ENCODE peak calls at places on chromosomes 7 and 10, in five cellular contexts. One of them, this sample, is unnamed.

GRCh38 chr10:92239600-92240288 is 51.1 kb downstream of the CPEB3 start:
- DNase-seq in left lung: peak
- DNase-seq in hippocampal formation: no peak
- DNase-seq in type B pancreatic cell: peak
- DNase-seq in ecto neural progenitor cell: peak
- DNase-seq in this sample: no peak

GRCh38 chr7:53520841-53521240 is 485.4 kb downstream of the POM121L12 start:
- DNase-seq in hippocampal formation: no peak
- DNase-seq in type B pancreatic cell: no peak
- DNase-seq in left lung: no peak
- DNase-seq in ecto neural progenitor cell: no peak
- DNase-seq in this sample: no peak

GRCh38 chr7:2821842-2822507 is 22.1 kb downstream of the GNA12 start:
- DNase-seq in ecto neural progenitor cell: no peak
- DNase-seq in hippocampal formation: no peak
- DNase-seq in left lung: no peak
- DNase-seq in type B pancreatic cell: no peak
- DNase-seq in this sample: no peak

GRCh38 chr10:61635946-61636345 is 26.8 kb upstream of the CABCOCO1 start:
- DNase-seq in left lung: no peak
- DNase-seq in ecto neural progenitor cell: no peak
- DNase-seq in type B pancreatic cell: no peak
- DNase-seq in hippocampal formation: no peak
- DNase-seq in this sample: no peak

GRCh38 chr7:45080265-45080957 is 8.4 kb downstream of the NACAD start:
- DNase-seq in hippocampal formation: no peak
- DNase-seq in ecto neural progenitor cell: no peak
- DNase-seq in left lung: no peak
- DNase-seq in type B pancreatic cell: no peak
- DNase-seq in this sample: no peak

GRCh38 chr7:47407821-47408674 is 173.9 kb downstream of the TNS3 start:
- DNase-seq in hippocampal formation: no peak
- DNase-seq in left lung: no peak
- DNase-seq in type B pancreatic cell: no peak
- DNase-seq in ecto neural progenitor cell: no peak
- DNase-seq in this sample: no peak

GRCh38 chr7:138475377-138475776 is 15.3 kb downstream of the TRIM24 start:
- DNase-seq in hippocampal formation: no peak
- DNase-seq in left lung: no peak
- DNase-seq in ecto neural progenitor cell: no peak
- DNase-seq in type B pancreatic cell: no peak
- DNase-seq in this sample: no peak

GRCh38 chr7:128014864-128015263 is 16.4 kb downstream of the LRRC4 start:
- DNase-seq in type B pancreatic cell: no peak
- DNase-seq in left lung: no peak
- DNase-seq in hippocampal formation: no peak
- DNase-seq in ecto neural progenitor cell: no peak
- DNase-seq in this sample: no peak

GRCh38 chr10:24920907-24921881 is 31.2 kb downstream of the PRTFDC1 start:
- DNase-seq in ecto neural progenitor cell: no peak
- DNase-seq in left lung: peak
- DNase-seq in hippocampal formation: peak
- DNase-seq in type B pancreatic cell: no peak
- DNase-seq in this sample: no peak

GRCh38 chr7:16446508-16446907 is 19.0 kb downstream of the SOSTDC1 start:
- DNase-seq in hippocampal formation: no peak
- DNase-seq in ecto neural progenitor cell: no peak
- DNase-seq in left lung: no peak
- DNase-seq in type B pancreatic cell: no peak
- DNase-seq in this sample: no peak

GRCh38 chr7:30562909-30563308 is 31.8 kb upstream of the GARS1 start:
- DNase-seq in hippocampal formation: no peak
- DNase-seq in type B pancreatic cell: no peak
- DNase-seq in ecto neural progenitor cell: no peak
- DNase-seq in left lung: no peak
- DNase-seq in this sample: no peak

GRCh38 chr10:12635127-12635541 is 285.8 kb downstream of the CAMK1D start:
- DNase-seq in type B pancreatic cell: no peak
- DNase-seq in left lung: no peak
- DNase-seq in hippocampal formation: no peak
- DNase-seq in ecto neural progenitor cell: no peak
- DNase-seq in this sample: no peak

GRCh38 chr10:62148155-62148554 is 120.5 kb downstream of the RTKN2 start:
- DNase-seq in ecto neural progenitor cell: no peak
- DNase-seq in type B pancreatic cell: no peak
- DNase-seq in left lung: no peak
- DNase-seq in hippocampal formation: no peak
- DNase-seq in this sample: no peak

GRCh38 chr10:1064172-1064571 is 8.0 kb downstream of the WDR37 start:
- DNase-seq in ecto neural progenitor cell: no peak
- DNase-seq in left lung: no peak
- DNase-seq in hippocampal formation: no peak
- DNase-seq in type B pancreatic cell: no peak
- DNase-seq in this sample: no peak

GRCh38 chr7:134058980-134059379 is 68.2 kb upstream of the LRGUK start:
- DNase-seq in ecto neural progenitor cell: no peak
- DNase-seq in hippocampal formation: no peak
- DNase-seq in type B pancreatic cell: no peak
- DNase-seq in left lung: no peak
- DNase-seq in this sample: no peak

GRCh38 chr10:89548673-89549072 is 13.3 kb upstream of the SLC16A12 start:
- DNase-seq in hippocampal formation: no peak
- DNase-seq in type B pancreatic cell: no peak
- DNase-seq in ecto neural progenitor cell: no peak
- DNase-seq in left lung: no peak
- DNase-seq in this sample: no peak

GRCh38 chr10:52578871-52579405 is 193.6 kb downstream of the MBL2 start:
- DNase-seq in type B pancreatic cell: no peak
- DNase-seq in ecto neural progenitor cell: no peak
- DNase-seq in left lung: no peak
- DNase-seq in hippocampal formation: no peak
- DNase-seq in this sample: no peak